ENCODE peak calls at places on chromosome 10, in five cellular contexts. P is adrenal gland, Y is HFF-Myc, R is GM13977, Q is MM.1S. M is an unnamed sample.

GRCh38 chr10:28179490-28180099 is 123.3 kb downstream of the MPP7 start:
- DNase-seq in P (no peak), R (peak), Y (peak), Q (peak), M (peak)

GRCh38 chr10:3485287-3485686 is 299.7 kb downstream of the KLF6 start:
- DNase-seq in R (no peak), P (no peak), Y (no peak), Q (no peak), M (peak)

GRCh38 chr10:97481071-97481470 is 17.2 kb downstream of the MMS19 start:
- DNase-seq in Y (no peak), Q (no peak), R (no peak), P (no peak), M (no peak)

GRCh38 chr10:119399466-119399865 is 143.1 kb downstream of the RGS10 start:
- DNase-seq in Y (no peak), R (no peak), Q (no peak), P (no peak), M (no peak)

GRCh38 chr10:109913351-109913902 is 9.9 kb downstream of the XPNPEP1 start:
- DNase-seq in Q (no peak), P (no peak), Y (no peak), R (no peak), M (no peak)

GRCh38 chr10:43211030-43211429 is 55.8 kb downstream of the RASGEF1A start:
- DNase-seq in P (no peak), Y (no peak), Q (no peak), R (no peak), M (no peak)

GRCh38 chr10:3935933-3936359 is 150.9 kb upstream of the KLF6 start:
- DNase-seq in Q (no peak), R (no peak), P (no peak), Y (no peak), M (peak)

GRCh38 chr10:118798186-118798811 is 43.5 kb upstream of the CACUL1 start:
- DNase-seq in Q (no peak), P (peak), Y (no peak), R (no peak), M (no peak)

GRCh38 chr10:34288634-34289033 is 526.5 kb downstream of the PARD3 start:
- DNase-seq in R (no peak), P (no peak), Y (no peak), Q (no peak), M (no peak)

GRCh38 chr10:77890097-77890496 is 36.5 kb downstream of the DLG5 start:
- DNase-seq in Q (no peak), P (no peak), Y (no peak), R (no peak), M (no peak)

GRCh38 chr10:113858541-113858940 is 4.1 kb downstream of the NHLRC2 start:
- DNase-seq in R (no peak), Y (no peak), P (no peak), Q (no peak), M (no peak)

GRCh38 chr10:44198780-44199097 is 186.2 kb downstream of the CXCL12 start:
- DNase-seq in R (no peak), Y (no peak), P (no peak), Q (no peak), M (no peak)

GRCh38 chr10:97882142-97883091 is 32.8 kb downstream of the GOLGA7B start:
- DNase-seq in Q (no peak), R (no peak), P (peak), Y (no peak), M (no peak)

GRCh38 chr10:102120987-102121738 is 995 bp upstream of the LDB1 start:
- DNase-seq in R (no peak), P (peak), Y (peak), Q (no peak), M (no peak)

GRCh38 chr10:44807451-44807850 is 103.7 kb upstream of the TMEM72 start:
- DNase-seq in P (no peak), Y (no peak), Q (no peak), R (no peak), M (no peak)

GRCh38 chr10:88879754-88880286 is at the start of gene STAMBPL1:
- DNase-seq in Q (peak), Y (no peak), R (no peak), P (peak), M (peak)

GRCh38 chr10:96700477-96701099 is 19.7 kb downstream of the PIK3AP1 start:
- DNase-seq in R (no peak), P (no peak), Q (no peak), Y (no peak), M (peak)

GRCh38 chr10:4370376-4370775 is 455.6 kb upstream of the AKR1E2 start:
- DNase-seq in P (no peak), R (no peak), Y (no peak), Q (no peak), M (no peak)

GRCh38 chr10:79468841-79469585 is 23.6 kb upstream of the ZCCHC24 start:
- DNase-seq in R (no peak), Y (no peak), P (no peak), Q (no peak), M (no peak)

GRCh38 chr10:43262043-43262901 is 4.6 kb downstream of the RASGEF1A start:
- DNase-seq in Q (no peak), Y (no peak), R (no peak), P (peak), M (no peak)

GRCh38 chr10:50511512-50512213 is 112.1 kb downstream of the SGMS1 start:
- DNase-seq in Q (no peak), Y (no peak), P (no peak), R (no peak), M (peak)

GRCh38 chr10:488081-488932 is 201.2 kb downstream of the DIP2C start:
- DNase-seq in Q (no peak), P (peak), R (no peak), Y (no peak), M (no peak)

GRCh38 chr10:29630205-29631048 is 4.3 kb downstream of the SVIL start:
- DNase-seq in Q (no peak), Y (no peak), R (no peak), P (peak), M (no peak)

GRCh38 chr10:80356563-80356999 is at the start of the genes DYDC1 and DYDC2:
- DNase-seq in Y (no peak), P (no peak), Q (peak), R (peak), M (peak)

GRCh38 chr10:99995713-99996112 is 14.0 kb downstream of the DNMBP start:
- DNase-seq in Y (no peak), Q (no peak), P (no peak), R (no peak), M (no peak)

GRCh38 chr10:97358349-97358748 is 23.8 kb upstream of the FRAT2 start:
- DNase-seq in R (no peak), P (no peak), Y (no peak), Q (no peak), M (no peak)

GRCh38 chr10:119199231-119199992 is 8.0 kb upstream of the GRK5 start:
- DNase-seq in R (peak), P (peak), Q (peak), Y (peak), M (peak)

GRCh38 chr10:68562666-68563522 is 2.8 kb downstream of the TET1 start:
- DNase-seq in R (peak), P (no peak), Q (peak), Y (no peak), M (peak)

GRCh38 chr10:100469756-100470155 is 6.9 kb downstream of the WNT8B start:
- DNase-seq in R (no peak), Y (no peak), Q (no peak), P (no peak), M (no peak)

GRCh38 chr10:71127019-71127534 is 85.3 kb upstream of the UNC5B start:
- DNase-seq in Q (no peak), Y (no peak), R (no peak), P (peak), M (no peak)

DNA sequence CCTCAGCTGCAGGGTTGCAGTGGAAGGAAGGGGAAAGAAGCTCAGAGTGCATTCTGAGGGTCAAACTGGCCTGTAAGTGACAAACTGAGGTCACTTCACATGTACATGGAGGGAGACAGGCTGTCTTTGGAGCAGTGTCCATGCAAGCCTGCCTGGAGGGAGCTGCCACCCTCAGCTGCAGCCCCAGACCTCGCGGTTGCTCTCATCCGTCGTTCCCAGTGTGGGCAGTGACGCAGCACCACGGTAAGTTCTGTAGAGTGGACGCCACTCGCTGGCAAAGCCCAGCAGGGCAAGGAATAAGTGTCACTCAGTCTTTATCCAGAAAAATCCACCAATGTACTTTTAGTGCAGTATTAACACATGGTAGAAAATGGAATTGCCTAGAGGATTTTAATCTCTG is 225.7 kb downstream of the MGMT start:
- DNase-seq in R (no peak), Q (no peak), Y (no peak), P (no peak), M (no peak)
- TF ChIP-seq CTCF in R (no peak), Q (no peak), Y (no peak), P (no peak), M (no peak)

GRCh38 chr10:122980209-122981065 is at the start of gene PSTK:
- DNase-seq in R (peak), Y (peak), Q (peak), P (peak), M (peak)

GRCh38 chr10:122983898-122984297 is 3.7 kb downstream of the PSTK start:
- DNase-seq in Y (no peak), R (no peak), Q (no peak), P (no peak), M (no peak)

GRCh38 chr10:122984708-122985107 is 4.5 kb downstream of the PSTK start:
- DNase-seq in Q (no peak), Y (no peak), P (no peak), R (no peak), M (no peak)

GRCh38 chr10:122986340-122986739 is 6.1 kb downstream of the PSTK start:
- DNase-seq in R (no peak), Y (no peak), P (no peak), Q (no peak), M (no peak)

GRCh38 chr10:122981066-122981464 is 864 bp downstream of the PSTK start:
- DNase-seq in Q (peak), P (no peak), Y (no peak), R (peak), M (peak)
- TF ChIP-seq CTCF in Q (peak), P (peak), Y (peak), R (peak), M (peak)

GRCh38 chr10:104485632-104486031 is 132.0 kb downstream of the CFAP58 start:
- DNase-seq in Y (no peak), R (no peak), Q (no peak), P (no peak), M (no peak)
- TF ChIP-seq CTCF in Y (peak), R (no peak), Q (no peak), P (no peak), M (peak)

DNA sequence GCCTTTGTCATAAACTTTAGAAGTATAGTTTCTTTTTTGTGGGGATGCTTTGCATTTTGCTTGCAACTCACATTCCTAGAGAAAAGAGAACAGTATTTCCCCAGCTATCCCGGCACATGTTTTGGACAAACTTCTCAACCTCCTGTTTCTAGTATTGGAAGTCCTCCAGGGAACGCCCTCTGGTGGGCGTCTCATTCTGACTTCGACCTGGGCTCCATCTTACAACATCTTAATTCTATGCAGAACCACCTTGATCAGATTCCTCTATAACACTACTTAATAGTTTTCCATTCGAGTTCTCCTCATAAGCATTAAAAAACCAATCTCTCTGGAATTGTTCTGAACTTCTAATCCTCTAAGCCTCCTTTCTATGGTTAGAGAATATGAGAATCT is 139.5 kb upstream of the FZD8 start:
- DNase-seq in R (no peak), Y (no peak), P (no peak), Q (peak), M (peak)
- TF ChIP-seq CTCF in R (no peak), Y (peak), P (no peak), Q (peak), M (peak)

GRCh38 chr10:23081891-23082290 is 13.5 kb upstream of the MSRB2 start:
- DNase-seq in Y (no peak), P (no peak), R (no peak), Q (peak), M (peak)
- TF ChIP-seq CTCF in Y (peak), P (peak), R (peak), Q (peak), M (peak)